ENCODE peak calls at places on chromosome 4, in eight cellular contexts. One of them, this sample, is unnamed.

GRCh38 chr4:41222259-41222658 is 7.9 kb upstream of the APBB2 start:
- DNase-seq in smooth muscle cell of the brain vasculature: no peak
- DNase-seq in activated naive CD4-positive, alpha-beta T cell: no peak
- DNase-seq in posterior cingulate gyrus: no peak
- DNase-seq in bronchial epithelial cell: no peak
- DNase-seq in NCI-H345: no peak
- DNase-seq in KBM-7: no peak
- DNase-seq in retina: no peak
- DNase-seq in this sample: no peak

GRCh38 chr4:11710484-11710883 is 281.8 kb upstream of the HS3ST1 start:
- DNase-seq in smooth muscle cell of the brain vasculature: no peak
- DNase-seq in activated naive CD4-positive, alpha-beta T cell: no peak
- DNase-seq in KBM-7: no peak
- DNase-seq in bronchial epithelial cell: no peak
- DNase-seq in retina: no peak
- DNase-seq in posterior cingulate gyrus: no peak
- DNase-seq in NCI-H345: no peak
- DNase-seq in this sample: no peak

GRCh38 chr4:14977836-14978235 is 24.4 kb upstream of the CPEB2 start:
- DNase-seq in bronchial epithelial cell: peak
- DNase-seq in NCI-H345: no peak
- DNase-seq in KBM-7: no peak
- DNase-seq in smooth muscle cell of the brain vasculature: no peak
- DNase-seq in posterior cingulate gyrus: no peak
- DNase-seq in retina: no peak
- DNase-seq in activated naive CD4-positive, alpha-beta T cell: no peak
- DNase-seq in this sample: no peak

GRCh38 chr4:65865489-65865888 is 195.2 kb upstream of the EPHA5 start:
- DNase-seq in KBM-7: peak
- DNase-seq in smooth muscle cell of the brain vasculature: no peak
- DNase-seq in retina: no peak
- DNase-seq in NCI-H345: no peak
- DNase-seq in bronchial epithelial cell: peak
- DNase-seq in posterior cingulate gyrus: no peak
- DNase-seq in activated naive CD4-positive, alpha-beta T cell: no peak
- DNase-seq in this sample: no peak

GRCh38 chr4:632391-632790 is 7.0 kb downstream of the PDE6B start:
- DNase-seq in activated naive CD4-positive, alpha-beta T cell: no peak
- DNase-seq in KBM-7: no peak
- DNase-seq in bronchial epithelial cell: no peak
- DNase-seq in posterior cingulate gyrus: no peak
- DNase-seq in smooth muscle cell of the brain vasculature: no peak
- DNase-seq in retina: no peak
- DNase-seq in NCI-H345: no peak
- DNase-seq in this sample: no peak

GRCh38 chr4:113637363-113637762 is 124.2 kb downstream of the CAMK2D start:
- DNase-seq in posterior cingulate gyrus: no peak
- DNase-seq in KBM-7: no peak
- DNase-seq in retina: no peak
- DNase-seq in activated naive CD4-positive, alpha-beta T cell: no peak
- DNase-seq in smooth muscle cell of the brain vasculature: no peak
- DNase-seq in NCI-H345: no peak
- DNase-seq in bronchial epithelial cell: no peak
- DNase-seq in this sample: no peak

GRCh38 chr4:121283319-121283718 is 97.5 kb downstream of the QRFPR start:
- DNase-seq in retina: no peak
- DNase-seq in posterior cingulate gyrus: no peak
- DNase-seq in activated naive CD4-positive, alpha-beta T cell: no peak
- DNase-seq in smooth muscle cell of the brain vasculature: no peak
- DNase-seq in KBM-7: no peak
- DNase-seq in bronchial epithelial cell: no peak
- DNase-seq in NCI-H345: no peak
- DNase-seq in this sample: no peak

GRCh38 chr4:107603430-107603829 is 116.6 kb downstream of the PAPSS1 start:
- DNase-seq in activated naive CD4-positive, alpha-beta T cell: no peak
- DNase-seq in KBM-7: no peak
- DNase-seq in NCI-H345: no peak
- DNase-seq in bronchial epithelial cell: no peak
- DNase-seq in smooth muscle cell of the brain vasculature: no peak
- DNase-seq in posterior cingulate gyrus: no peak
- DNase-seq in retina: no peak
- DNase-seq in this sample: no peak

GRCh38 chr4:159455675-159456235 is 352.9 kb downstream of the RAPGEF2 start:
- DNase-seq in bronchial epithelial cell: peak
- DNase-seq in KBM-7: peak
- DNase-seq in NCI-H345: peak
- DNase-seq in activated naive CD4-positive, alpha-beta T cell: no peak
- DNase-seq in smooth muscle cell of the brain vasculature: no peak
- DNase-seq in posterior cingulate gyrus: no peak
- DNase-seq in retina: no peak
- DNase-seq in this sample: no peak

This sample was measured in left lobe of liver.